ENCODE peak calls at places on chromosomes 11 and 22, in five cellular contexts. U, Q, Y, A and H are unnamed samples.

GRCh38 chr22:32000171-32000570 is 42.9 kb upstream of the SLC5A1 start:
- DNase-seq in U (no peak), A (no peak), Y (no peak), Q (no peak), H (no peak)

GRCh38 chr11:20162340-20162739 is 2.1 kb upstream of the DBX1 start:
- DNase-seq in A (no peak), U (no peak), Y (no peak), Q (no peak), H (no peak)

GRCh38 chr11:109237636-109238035 is 184.4 kb upstream of the C11orf87 start:
- DNase-seq in Q (no peak), Y (no peak), A (no peak), U (no peak), H (no peak)

GRCh38 chr11:125211191-125211953 is 46.8 kb downstream of the PKNOX2 start:
- DNase-seq in Y (no peak), U (no peak), Q (no peak), A (no peak), H (peak; percentile 24)

GRCh38 chr22:23182289-23183106 is 2.2 kb downstream of the BCR start:
- DNase-seq in Y (peak; percentile 52), Q (peak; percentile 34), U (no peak), A (peak; percentile 30), H (peak; percentile 80)

GRCh38 chr11:130872961-130873360 is 43.3 kb downstream of the SNX19 start:
- DNase-seq in Q (no peak), A (no peak), Y (no peak), U (peak; percentile 59), H (peak; percentile 87)

GRCh38 chr11:129989437-129989836 is 13.2 kb downstream of the PRDM10 start:
- DNase-seq in Y (no peak), A (no peak), U (no peak), Q (no peak), H (no peak)

GRCh38 chr11:116193321-116194114 is 579.3 kb downstream of the BUD13 start:
- DNase-seq in A (no peak), Y (no peak), Q (no peak), U (peak; percentile 1), H (peak; percentile 30)

GRCh38 chr11:121711900-121712424 is 259.2 kb upstream of the SORL1-AS1 start:
- DNase-seq in Q (no peak), A (no peak), Y (no peak), U (no peak), H (no peak)

GRCh38 chr11:45412521-45412920 is 126.4 kb upstream of the SYT13 start:
- DNase-seq in Y (no peak), U (no peak), Q (no peak), A (no peak), H (no peak)

GRCh38 chr11:17473071-17473744 is 3.4 kb downstream of the ABCC8 start:
- DNase-seq in Q (no peak), U (peak; percentile 6), Y (no peak), A (no peak), H (peak; percentile 26)

GRCh38 chr22:25928038-25928437 is 186.1 kb downstream of the MYO18B start:
- DNase-seq in A (no peak), U (no peak), Q (no peak), Y (no peak), H (no peak)

GRCh38 chr11:22037505-22037904 is 155.4 kb upstream of the ANO5 start:
- DNase-seq in Q (peak; percentile 28), Y (no peak), U (no peak), A (no peak), H (no peak)

GRCh38 chr11:8932564-8933180 is at the start of gene C11orf16:
- DNase-seq in U (no peak), Q (no peak), A (no peak), Y (no peak), H (no peak)

GRCh38 chr22:44360686-44361381 is 48.1 kb upstream of the SHISAL1 start:
- DNase-seq in Q (peak; percentile 54), A (no peak), Y (no peak), U (peak; percentile 73), H (peak; percentile 94)

GRCh38 chr22:36659762-36660509 is 43.6 kb downstream of the CACNG2 start:
- DNase-seq in A (peak; percentile 72), Y (no peak), U (peak; percentile 88), Q (peak; percentile 82), H (peak; percentile 92)

GRCh38 chr22:27715078-27715477 is 86.5 kb downstream of the MN1 start:
- DNase-seq in Y (no peak), A (peak; percentile 60), U (no peak), Q (no peak), H (no peak)

GRCh38 chr11:18329196-18329870 is 7.0 kb downstream of the GTF2H1 start:
- DNase-seq in A (no peak), Q (no peak), Y (no peak), U (no peak), H (peak; percentile 77)

GRCh38 chr11:73171762-73172161 is 29.6 kb upstream of the FCHSD2 start:
- DNase-seq in Q (no peak), Y (no peak), A (no peak), U (no peak), H (peak; percentile 13)

GRCh38 chr11:65059959-65060824 is 1.8 kb upstream of the NAALADL1 start:
- DNase-seq in A (no peak), Q (no peak), Y (peak; percentile 29), U (no peak), H (no peak)

GRCh38 chr11:113984781-113985180 is 9.9 kb downstream of the HTR3A start:
- DNase-seq in Y (no peak), Q (no peak), U (no peak), A (no peak), H (no peak)
- H3K4me3 ChIP-seq in Y (no peak overlapping the region), Q (no peak overlapping the region), U (no peak overlapping the region), A (no peak overlapping the region), H (no peak overlapping the region)

DNA sequence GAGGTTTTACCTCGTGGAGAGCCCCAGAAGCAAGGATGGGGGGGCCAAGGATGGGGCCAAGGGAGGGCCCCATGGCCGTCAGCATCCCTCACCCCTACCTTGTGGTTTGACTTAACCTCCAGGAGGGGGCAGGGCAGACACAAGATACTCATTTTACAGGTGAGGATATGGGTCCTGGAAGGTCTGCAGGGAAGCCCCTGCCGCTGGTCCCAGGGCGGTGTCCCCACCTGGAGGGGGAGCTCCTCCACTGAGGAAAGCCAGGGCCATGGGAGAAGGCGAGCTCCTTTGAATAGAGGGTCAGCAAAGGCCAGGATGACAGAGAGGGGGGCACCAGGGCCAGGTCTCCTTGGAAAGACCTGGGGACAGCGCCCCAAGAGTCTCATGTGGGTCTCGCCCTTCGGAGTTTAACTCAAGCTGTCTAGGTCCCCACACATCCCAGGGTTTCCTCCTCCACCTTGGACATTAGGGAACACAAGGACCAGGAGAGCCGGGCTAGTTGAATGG is 5.9 kb upstream of the ADORA2A start:
- DNase-seq in U (no peak), Y (peak; percentile 79), Q (peak; percentile 38), A (no peak), H (no peak)
- TF ChIP-seq CTCF in U (peak; percentile 8), Y (peak; percentile 91), Q (no peak), A (no peak), H (peak; percentile 14)

DNA sequence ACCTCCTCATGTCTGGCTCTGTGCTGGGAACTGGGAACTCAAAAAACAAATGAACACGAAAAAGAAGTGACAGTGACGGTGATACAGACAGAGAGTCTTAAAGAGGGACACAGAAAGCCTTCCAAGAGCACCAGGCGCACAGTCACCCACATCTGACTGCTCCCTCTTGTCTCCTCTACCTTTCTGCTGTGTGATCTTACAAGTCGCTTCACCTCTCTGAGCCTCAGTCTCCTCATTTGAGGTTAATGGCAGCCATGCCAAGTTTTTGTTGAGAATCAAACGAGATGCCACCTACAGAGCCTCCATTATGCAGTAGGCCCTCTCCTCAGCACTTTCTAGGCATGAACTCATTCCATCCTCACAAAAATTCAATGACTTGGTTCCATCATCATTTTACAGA is 3.7 kb downstream of the LRRC32 start:
- DNase-seq in Q (no peak), Y (no peak), A (no peak), U (no peak), H (no peak)
- H3K4me3 ChIP-seq in Q (no peak overlapping the region), Y (peak overlapping the region; percentile 79), A (peak overlapping the region; percentile 61), U (no peak overlapping the region), H (no peak overlapping the region)

DNA sequence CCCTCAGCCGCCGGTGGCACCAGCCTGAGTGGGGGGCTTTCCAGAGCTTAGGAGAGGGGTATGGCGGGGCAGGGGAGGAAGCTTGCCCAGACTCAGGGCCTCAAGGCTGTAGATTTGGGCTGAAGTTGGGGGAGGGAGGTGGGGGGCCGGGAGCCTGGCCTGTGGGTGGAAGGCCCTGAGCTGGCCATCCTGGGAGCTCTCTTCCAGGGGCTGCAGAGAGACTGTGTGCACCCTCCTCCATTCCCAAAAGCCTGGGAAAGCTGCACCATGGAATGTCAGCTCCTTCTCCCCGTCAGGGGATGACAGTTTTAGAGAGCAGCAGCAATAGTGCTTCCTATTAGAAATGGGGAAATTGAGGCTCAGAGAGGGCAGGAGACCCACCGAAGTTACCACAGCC is 1.0 kb downstream of the SYT12 start:
- DNase-seq in Q (no peak), A (no peak), U (no peak), Y (no peak), H (no peak)
- TF ChIP-seq CTCF in Q (no peak), A (no peak), U (no peak), Y (no peak), H (no peak)